ENCODE peak calls at places on chromosomes 12 and 14, in four cellular contexts. H is cardiac muscle cell, Q is cardiac fibroblast, L is Panc1. T is an unnamed sample.

GRCh38 chr12:117309276-117309885 is 52.0 kb downstream of the NOS1 start:
- DNase-seq in H (no peak), Q (no peak), L (no peak), T (no peak)

GRCh38 chr12:2686280-2686646 is 108.5 kb upstream of the FKBP4 start:
- DNase-seq in H (no peak), Q (no peak), L (no peak), T (no peak)

GRCh38 chr12:53944907-53945847 is 6.5 kb downstream of the HOXC13 start:
- DNase-seq in H (no peak), Q (no peak), L (no peak), T (no peak)

GRCh38 chr14:37403656-37404055 is 191.4 kb downstream of the FOXA1 start:
- DNase-seq in H (no peak), Q (no peak), L (no peak), T (no peak)

GRCh38 chr12:57533108-57533507 is 10.5 kb downstream of the MBD6 start:
- DNase-seq in H (no peak), Q (no peak), L (no peak), T (no peak)

GRCh38 chr12:115542656-115543055 is 734.8 kb downstream of the MED13L start:
- DNase-seq in H (no peak), Q (no peak), L (no peak), T (no peak)

GRCh38 chr12:64608901-64609542 is 1.3 kb upstream of the RASSF3 start:
- DNase-seq in H (peak), Q (peak), L (peak), T (no peak)

GRCh38 chr14:64720190-64720589 is 16.0 kb downstream of the PLEKHG3 start:
- DNase-seq in H (no peak), Q (no peak), L (peak), T (peak)

GRCh38 chr12:85179680-85180300 is 100.2 kb upstream of the ALX1 start:
- DNase-seq in H (peak), Q (peak), L (no peak), T (peak)

GRCh38 chr12:113006641-113007040 is 28.3 kb downstream of the OAS2 start:
- DNase-seq in H (no peak), Q (no peak), L (no peak), T (no peak)

GRCh38 chr14:75803768-75804167 is 142.7 kb downstream of the TTLL5 start:
- DNase-seq in H (peak), Q (peak), L (no peak), T (peak)

GRCh38 chr14:36426836-36427235 is 93.2 kb downstream of the NKX2-1 start:
- DNase-seq in H (no peak), Q (no peak), L (no peak), T (no peak)

GRCh38 chr12:132788375-132789098 is 26.9 kb upstream of the ANKLE2 start:
- DNase-seq in H (no peak), Q (no peak), L (no peak), T (no peak)

GRCh38 chr12:132356686-132357622 is 27.6 kb upstream of the GALNT9 start:
- DNase-seq in H (peak), Q (peak), L (no peak), T (no peak)

GRCh38 chr12:29212682-29213397 is 63.8 kb downstream of the FAR2 start:
- DNase-seq in H (no peak), Q (peak), L (no peak), T (no peak)

GRCh38 chr12:54379401-54380201 is 4.9 kb downstream of the ZNF385A start:
- DNase-seq in H (peak), Q (peak), L (peak), T (peak)

GRCh38 chr14:65156568-65157366 is 54.5 kb upstream of the MAX start:
- DNase-seq in H (peak), Q (peak), L (no peak), T (peak)

GRCh38 chr14:57136669-57137068 is 132.0 kb downstream of the EXOC5 start:
- DNase-seq in H (no peak), Q (peak), L (no peak), T (no peak)

GRCh38 chr12:105986779-105987686 is 151.7 kb downstream of the NUAK1 start:
- DNase-seq in H (peak), Q (peak), L (no peak), T (no peak)

GRCh38 chr12:52495385-52495784 is 2.3 kb upstream of the KRT6A start:
- DNase-seq in H (peak), Q (peak), L (no peak), T (no peak)

GRCh38 chr12:132084681-132085635 is 59.2 kb downstream of the DDX51 start:
- DNase-seq in H (peak), Q (peak), L (no peak), T (peak)

GRCh38 chr12:122738561-122738960 is 7.9 kb upstream of the HCAR1 start:
- DNase-seq in H (peak), Q (no peak), L (no peak), T (no peak)

GRCh38 chr12:81128930-81129554 is 51.2 kb downstream of the ACSS3 start:
- DNase-seq in H (peak), Q (peak), L (peak), T (peak)

GRCh38 chr12:75951399-75952228 is 80.0 kb downstream of the PHLDA1 start:
- DNase-seq in H (no peak), Q (no peak), L (no peak), T (no peak)

GRCh38 chr12:19322376-19322775 is 116.9 kb upstream of the AEBP2 start:
- DNase-seq in H (peak), Q (no peak), L (no peak), T (no peak)

GRCh38 chr14:93657875-93658274 is 130.4 kb downstream of the PRIMA1 start:
- DNase-seq in H (no peak), Q (no peak), L (no peak), T (no peak)

GRCh38 chr14:106845286-106846087 is 1319.1 kb downstream of the TMEM121 start:
- DNase-seq in H (no peak), Q (no peak), L (no peak), T (no peak)

GRCh38 chr14:22549981-22550670 is 38.9 kb downstream of the DAD1 start:
- DNase-seq in H (peak), Q (peak), L (no peak), T (peak)

DNA sequence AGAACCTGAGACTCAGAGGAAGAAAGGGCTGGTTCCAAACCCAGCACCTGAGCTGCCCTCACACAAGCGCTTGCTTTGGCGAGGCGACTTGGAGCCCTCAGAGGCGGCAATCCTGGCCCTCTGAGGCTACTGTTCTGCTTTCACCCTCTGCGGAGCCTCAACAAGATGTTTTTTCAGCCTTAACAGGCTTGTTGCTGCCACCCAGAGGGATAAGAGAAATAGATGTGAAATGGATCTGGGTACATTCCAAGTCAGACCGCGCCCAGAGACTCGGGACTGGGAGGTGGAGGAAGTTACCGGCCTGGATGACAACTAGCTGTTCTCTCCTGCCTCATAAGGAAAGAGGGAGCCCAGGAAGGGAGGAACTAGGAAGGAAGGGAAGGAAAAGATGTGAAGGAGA is 89.6 kb downstream of the TTC7B start:
- DNase-seq in H (peak), Q (peak), L (no peak), T (peak)
- TF ChIP-seq CTCF in H (peak), Q (no peak), L (no peak), T (peak)

GRCh38 chr12:86621957-86622356 is 365.8 kb upstream of the MGAT4C start:
- DNase-seq in H (no peak), Q (no peak), L (no peak), T (no peak)
- H3K4me3 ChIP-seq in H (no peak), Q (no peak), L (no peak), T (no peak)

GRCh38 chr12:124506832-124507153 is 60.6 kb downstream of the NCOR2 start:
- DNase-seq in H (no peak), Q (no peak), L (no peak), T (no peak)

GRCh38 chr12:124504273-124505000 is 63.0 kb downstream of the NCOR2 start:
- DNase-seq in H (no peak), Q (no peak), L (no peak), T (no peak)

GRCh38 chr12:124505001-124505818 is 62.2 kb downstream of the NCOR2 start:
- DNase-seq in H (no peak), Q (no peak), L (no peak), T (no peak)

GRCh38 chr12:124507188-124508109 is 60.0 kb downstream of the NCOR2 start:
- DNase-seq in H (peak), Q (peak), L (no peak), T (no peak)

DNA sequence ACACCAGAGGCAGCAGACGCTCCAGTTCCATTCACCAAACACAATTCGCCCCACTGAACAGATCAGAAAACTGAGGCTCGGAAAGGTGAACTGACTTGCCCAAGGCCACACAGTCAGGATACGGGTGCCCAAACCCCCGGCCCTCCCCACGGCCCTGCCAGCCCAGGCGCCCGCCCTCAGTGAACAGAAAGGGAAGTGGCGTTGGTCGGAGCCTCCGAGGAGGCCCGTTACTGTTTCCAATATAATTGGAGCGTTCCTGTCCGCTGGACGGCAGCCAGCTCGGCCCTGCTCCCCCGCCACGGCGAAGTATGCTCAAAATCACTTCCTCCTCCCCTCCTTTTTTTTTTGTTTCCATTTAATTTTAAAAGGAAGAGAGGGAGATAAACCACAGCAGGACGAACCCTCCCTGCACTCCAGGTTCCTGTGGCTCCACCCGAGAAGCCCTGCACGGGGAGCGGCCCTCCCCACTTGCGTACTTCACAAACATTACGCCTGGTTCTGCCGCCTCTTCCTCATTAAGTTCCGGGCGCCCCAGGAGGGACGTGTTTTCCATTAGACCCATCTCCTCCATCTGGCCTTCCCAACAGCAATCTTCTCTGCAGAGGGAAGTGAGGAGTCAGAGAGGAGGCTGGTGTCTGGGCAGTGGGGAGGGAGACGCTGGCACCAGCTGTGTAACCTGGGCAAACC is 61.1 kb downstream of the NCOR2 start:
- DNase-seq in H (peak), Q (peak), L (no peak), T (no peak)
- TF ChIP-seq CTCF in H (no peak), Q (no peak), L (no peak), T (no peak)

DNA sequence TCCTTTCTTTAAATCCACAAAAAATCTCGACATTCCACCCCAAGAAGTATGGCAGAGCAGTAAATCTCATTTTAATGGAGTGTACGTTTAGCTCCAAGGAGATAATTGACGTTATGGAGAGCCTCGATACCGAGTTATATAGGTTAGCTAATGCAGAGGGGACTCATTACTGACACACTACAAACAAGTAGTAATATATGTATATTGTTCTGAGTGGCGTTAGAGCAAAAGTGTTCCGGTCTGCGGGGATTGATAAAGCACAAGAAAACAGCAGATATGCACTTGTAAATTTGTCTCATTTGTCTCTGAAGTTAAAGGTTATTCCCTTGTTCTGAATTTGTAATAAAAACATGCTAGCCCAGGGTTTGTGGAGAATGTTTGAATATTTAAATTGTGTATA is 84.1 kb downstream of the BCL11B start:
- DNase-seq in H (no peak), Q (no peak), L (no peak), T (no peak)
- H3K4me3 ChIP-seq in H (no peak), Q (no peak), L (no peak), T (no peak)

GRCh38 chr12:92145481-92145730 is 240 bp downstream of the BTG1 start:
- DNase-seq in H (no peak), Q (no peak), L (no peak), T (no peak)
- TF ChIP-seq CTCF in H (no peak), Q (no peak), L (no peak), T (no peak)

DNA sequence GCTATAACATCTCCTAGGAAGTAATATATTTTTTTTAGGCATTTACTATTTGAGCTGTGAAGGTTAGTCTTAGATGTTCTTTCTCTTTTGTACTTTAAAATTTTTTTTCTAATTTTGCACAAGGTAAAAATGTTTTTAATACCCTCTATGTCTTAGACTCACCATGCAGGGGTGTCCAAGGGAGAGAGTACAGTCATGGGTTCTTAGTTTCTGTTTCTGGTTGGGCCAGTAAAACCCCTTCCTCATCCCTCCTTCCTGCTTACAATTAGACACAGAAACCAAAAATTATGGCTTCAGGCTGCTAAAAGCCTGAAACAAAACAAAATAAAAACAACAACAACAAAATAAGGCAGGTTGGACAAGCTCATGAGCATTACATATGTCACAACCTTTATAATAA is 193.0 kb downstream of the SYT1 start:
- DNase-seq in H (no peak), Q (no peak), L (no peak), T (no peak)
- H3K4me3 ChIP-seq in H (no peak), Q (no peak), L (no peak), T (no peak)

DNA sequence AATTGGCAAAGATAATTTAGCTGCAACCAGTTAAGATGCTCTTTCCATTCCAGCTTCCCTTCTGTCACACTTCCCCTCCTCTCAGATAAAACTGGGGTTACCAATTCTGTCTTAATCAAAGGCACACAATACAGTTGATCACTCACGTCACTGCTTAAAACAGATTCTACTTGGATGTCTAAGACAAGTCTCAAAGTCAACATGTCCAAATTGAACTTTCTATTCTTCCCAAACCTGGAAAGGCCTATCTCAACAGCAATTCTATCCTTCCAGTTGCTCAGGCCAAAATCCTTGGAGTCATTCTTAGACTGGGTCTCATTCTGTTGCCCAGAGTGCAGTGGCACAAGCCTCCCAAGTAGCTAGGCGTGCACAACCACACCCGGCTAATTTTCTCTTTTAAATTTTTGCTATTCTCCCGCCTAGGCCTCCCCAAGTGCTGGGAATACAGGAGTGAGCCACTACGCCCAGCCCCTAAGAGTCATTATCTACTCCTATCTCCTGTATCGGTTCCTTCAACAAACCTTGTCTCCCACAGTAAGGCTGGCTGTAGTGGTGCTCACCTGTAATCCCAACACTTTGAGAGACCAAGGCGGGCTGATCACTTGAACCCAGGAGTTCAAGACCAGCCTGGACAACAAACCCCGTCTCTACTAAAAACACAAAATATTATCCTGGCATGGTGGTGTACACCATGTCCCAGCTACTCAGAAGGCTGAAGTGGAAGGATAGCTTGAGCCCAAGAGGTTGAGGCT is 4.8 kb downstream of the RPS29 start:
- DNase-seq in H (no peak), Q (no peak), L (no peak), T (no peak)
- TF ChIP-seq CTCF in H (no peak), Q (no peak), L (no peak), T (no peak)

GRCh38 chr12:111598637-111599458 is at the start of gene ATXN2:
- DNase-seq in H (peak), Q (peak), L (no peak), T (no peak)
- H3K4me3 ChIP-seq in H (peak), Q (peak), L (peak), T (peak)

GRCh38 chr12:131042848-131043245 is 89.1 kb downstream of the ADGRD1 start:
- DNase-seq in H (no peak), Q (no peak), L (no peak), T (no peak)

GRCh38 chr12:131041968-131042847 is 88.5 kb downstream of the ADGRD1 start:
- DNase-seq in H (no peak), Q (no peak), L (no peak), T (no peak)

GRCh38 chr12:131039551-131039950 is 85.8 kb downstream of the ADGRD1 start:
- DNase-seq in H (no peak), Q (no peak), L (no peak), T (no peak)

GRCh38 chr12:131040491-131040890 is 86.8 kb downstream of the ADGRD1 start:
- DNase-seq in H (no peak), Q (no peak), L (no peak), T (no peak)

GRCh38 chr12:131041216-131041967 is 87.7 kb downstream of the ADGRD1 start:
- DNase-seq in H (no peak), Q (no peak), L (no peak), T (no peak)
- TF ChIP-seq CTCF in H (no peak), Q (no peak), L (no peak), T (no peak)